ENCODE peak calls at places on chromosomes 7 and 10, in six cellular contexts. One of them, this sample, is unnamed.

GRCh38 chr10:124345521-124345920 is 73.2 kb downstream of the OAT start:
- DNase-seq in K562: no peak
- DNase-seq in HepG2: no peak
- DNase-seq in GM12891: no peak
- DNase-seq in GM12878: no peak
- DNase-seq in H1: no peak
- DNase-seq in this sample: no peak

GRCh38 chr7:41238851-41239331 is 464.0 kb downstream of the INHBA start:
- DNase-seq in K562: no peak
- DNase-seq in HepG2: no peak
- DNase-seq in GM12891: no peak
- DNase-seq in GM12878: no peak
- DNase-seq in H1: no peak
- DNase-seq in this sample: no peak

GRCh38 chr7:68544851-68545250 is 1053.4 kb upstream of the AUTS2 start:
- DNase-seq in K562: no peak
- DNase-seq in HepG2: no peak
- DNase-seq in GM12891: no peak
- DNase-seq in GM12878: no peak
- DNase-seq in H1: no peak
- DNase-seq in this sample: no peak

GRCh38 chr7:38863609-38864291 is 45.2 kb downstream of the VPS41 start:
- DNase-seq in K562: no peak
- DNase-seq in HepG2: peak; percentile 67
- DNase-seq in GM12891: no peak
- DNase-seq in GM12878: no peak
- DNase-seq in H1: peak; percentile 9
- DNase-seq in this sample: no peak

GRCh38 chr7:31003721-31004120 is 40.0 kb downstream of the GHRHR start:
- DNase-seq in K562: no peak
- DNase-seq in HepG2: no peak
- DNase-seq in GM12891: no peak
- DNase-seq in GM12878: no peak
- DNase-seq in H1: no peak
- DNase-seq in this sample: no peak

GRCh38 chr10:29636178-29636577 is 1.4 kb upstream of the SVIL start:
- DNase-seq in K562: no peak
- DNase-seq in HepG2: no peak
- DNase-seq in GM12891: no peak
- DNase-seq in GM12878: peak; percentile 15
- DNase-seq in H1: no peak
- DNase-seq in this sample: no peak

GRCh38 chr7:105723582-105723981 is 142.3 kb upstream of the EFCAB10 start:
- DNase-seq in K562: no peak
- DNase-seq in HepG2: no peak
- DNase-seq in GM12891: no peak
- DNase-seq in GM12878: no peak
- DNase-seq in H1: no peak
- DNase-seq in this sample: no peak

GRCh38 chr10:79209340-79209739 is 137.9 kb upstream of the PPIF start:
- DNase-seq in K562: no peak
- DNase-seq in HepG2: no peak
- DNase-seq in GM12891: no peak
- DNase-seq in GM12878: no peak
- DNase-seq in H1: no peak
- DNase-seq in this sample: no peak

GRCh38 chr7:80134536-80135305 is at the start of gene GNAI1:
- DNase-seq in K562: no peak
- DNase-seq in HepG2: peak; percentile 27
- DNase-seq in GM12891: no peak
- DNase-seq in GM12878: no peak
- DNase-seq in H1: peak; percentile 21
- DNase-seq in this sample: no peak

GRCh38 chr10:5544216-5544805 is 19.6 kb downstream of the CALML3 start:
- DNase-seq in K562: no peak
- DNase-seq in HepG2: no peak
- DNase-seq in GM12891: no peak
- DNase-seq in GM12878: no peak
- DNase-seq in H1: no peak
- DNase-seq in this sample: no peak

GRCh38 chr7:130148561-130148960 is 56.6 kb downstream of the TMEM209 start:
- DNase-seq in K562: no peak
- DNase-seq in HepG2: no peak
- DNase-seq in GM12891: no peak
- DNase-seq in GM12878: no peak
- DNase-seq in H1: no peak
- DNase-seq in this sample: no peak

GRCh38 chr7:151403764-151404163 is 6.1 kb downstream of the WDR86 start:
- DNase-seq in K562: peak; percentile 55
- DNase-seq in HepG2: no peak
- DNase-seq in GM12891: no peak
- DNase-seq in GM12878: no peak
- DNase-seq in H1: no peak
- DNase-seq in this sample: no peak

GRCh38 chr10:24713086-24713485 is 10.6 kb downstream of the ARHGAP21 start:
- DNase-seq in K562: no peak
- DNase-seq in HepG2: no peak
- DNase-seq in GM12891: no peak
- DNase-seq in GM12878: no peak
- DNase-seq in H1: no peak
- DNase-seq in this sample: no peak

GRCh38 chr7:105046414-105046813 is 32.4 kb downstream of the KMT2E start:
- DNase-seq in K562: no peak
- DNase-seq in HepG2: no peak
- DNase-seq in GM12891: no peak
- DNase-seq in GM12878: no peak
- DNase-seq in H1: no peak
- DNase-seq in this sample: no peak

GRCh38 chr7:72101444-72101843 is 310.7 kb downstream of the CALN1 start:
- DNase-seq in K562: no peak
- DNase-seq in HepG2: no peak
- DNase-seq in GM12891: no peak
- DNase-seq in GM12878: no peak
- DNase-seq in H1: no peak
- DNase-seq in this sample: no peak

GRCh38 chr7:69244691-69245090 is 353.6 kb upstream of the AUTS2 start:
- DNase-seq in K562: no peak
- DNase-seq in HepG2: no peak
- DNase-seq in GM12891: no peak
- DNase-seq in GM12878: no peak
- DNase-seq in H1: no peak
- DNase-seq in this sample: no peak

GRCh38 chr7:122199171-122199570 is 55.1 kb upstream of the AASS start:
- DNase-seq in K562: no peak
- DNase-seq in HepG2: no peak
- DNase-seq in GM12891: no peak
- DNase-seq in GM12878: no peak
- DNase-seq in H1: no peak
- DNase-seq in this sample: no peak

GRCh38 chr10:7832060-7832459 is 13.8 kb downstream of the TAF3 start:
- DNase-seq in K562: no peak
- DNase-seq in HepG2: no peak
- DNase-seq in GM12891: no peak
- DNase-seq in GM12878: no peak
- DNase-seq in H1: no peak
- DNase-seq in this sample: no peak

GRCh38 chr7:42135728-42136127 is 101.3 kb downstream of the GLI3 start:
- DNase-seq in K562: no peak
- DNase-seq in HepG2: no peak
- DNase-seq in GM12891: no peak
- DNase-seq in GM12878: no peak
- DNase-seq in H1: no peak
- DNase-seq in this sample: no peak

GRCh38 chr10:59814878-59815277 is 61.6 kb upstream of the MRLN start:
- DNase-seq in K562: no peak
- DNase-seq in HepG2: no peak
- DNase-seq in GM12891: no peak
- DNase-seq in GM12878: no peak
- DNase-seq in H1: no peak
- DNase-seq in this sample: no peak

GRCh38 chr7:64310426-64310825 is 3.3 kb upstream of the ZNF736 start:
- DNase-seq in K562: no peak
- DNase-seq in HepG2: no peak
- DNase-seq in GM12891: no peak
- DNase-seq in GM12878: no peak
- DNase-seq in H1: no peak
- DNase-seq in this sample: no peak

GRCh38 chr7:87918740-87919139 is 15.3 kb upstream of the ADAM22 start:
- DNase-seq in K562: no peak
- DNase-seq in HepG2: no peak
- DNase-seq in GM12891: no peak
- DNase-seq in GM12878: no peak
- DNase-seq in H1: no peak
- DNase-seq in this sample: no peak

GRCh38 chr7:22013711-22014110 is 68.0 kb upstream of the CDCA7L start:
- DNase-seq in K562: no peak
- DNase-seq in HepG2: no peak
- DNase-seq in GM12891: no peak
- DNase-seq in GM12878: no peak
- DNase-seq in H1: no peak
- DNase-seq in this sample: no peak

GRCh38 chr7:55191926-55192692 is 173.0 kb upstream of the LANCL2 start:
- DNase-seq in K562: no peak
- DNase-seq in HepG2: no peak
- DNase-seq in GM12891: no peak
- DNase-seq in GM12878: no peak
- DNase-seq in H1: no peak
- DNase-seq in this sample: no peak

GRCh38 chr10:89702121-89702480 is 711 bp downstream of the KIF20B start:
- DNase-seq in K562: peak; percentile 9
- DNase-seq in HepG2: peak; percentile 11
- DNase-seq in GM12891: peak; percentile 1
- DNase-seq in GM12878: peak; percentile 21
- DNase-seq in H1: no peak
- DNase-seq in this sample: no peak

GRCh38 chr10:84336406-84336805 is 8.0 kb downstream of the CCSER2 start:
- DNase-seq in K562: no peak
- DNase-seq in HepG2: no peak
- DNase-seq in GM12891: no peak
- DNase-seq in GM12878: no peak
- DNase-seq in H1: no peak
- DNase-seq in this sample: no peak

GRCh38 chr10:84339025-84339424 is 10.6 kb downstream of the CCSER2 start:
- DNase-seq in K562: no peak
- DNase-seq in HepG2: no peak
- DNase-seq in GM12891: no peak
- DNase-seq in GM12878: no peak
- DNase-seq in H1: no peak
- DNase-seq in this sample: no peak

GRCh38 chr10:84334806-84335205 is 6.4 kb downstream of the CCSER2 start:
- DNase-seq in K562: no peak
- DNase-seq in HepG2: no peak
- DNase-seq in GM12891: no peak
- DNase-seq in GM12878: no peak
- DNase-seq in H1: no peak
- DNase-seq in this sample: no peak

GRCh38 chr10:84335516-84335915 is 7.1 kb downstream of the CCSER2 start:
- DNase-seq in K562: no peak
- DNase-seq in HepG2: no peak
- DNase-seq in GM12891: no peak
- DNase-seq in GM12878: no peak
- DNase-seq in H1: no peak
- DNase-seq in this sample: no peak

DNA sequence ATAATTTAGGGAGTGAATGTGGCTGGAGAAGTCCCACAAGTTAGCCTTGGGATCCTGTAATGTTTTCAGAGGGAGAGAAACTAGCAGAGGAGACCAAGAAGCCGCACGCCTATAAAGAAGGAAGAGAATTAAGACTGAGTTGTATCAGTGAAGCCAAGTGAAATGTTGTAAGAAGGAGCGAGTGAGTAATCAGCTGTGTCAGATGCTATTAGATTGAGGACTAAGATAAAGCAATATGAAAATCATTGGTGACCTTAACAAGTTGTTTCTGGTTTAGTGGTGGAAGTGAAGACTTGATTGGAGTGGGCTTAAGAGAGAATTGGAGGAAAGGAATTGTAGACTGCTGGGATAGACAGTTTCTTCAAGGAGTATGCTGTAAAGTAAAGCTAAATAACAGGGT is 8.8 kb downstream of the CCSER2 start:
- DNase-seq in K562: no peak
- DNase-seq in HepG2: no peak
- DNase-seq in GM12891: no peak
- DNase-seq in GM12878: no peak
- DNase-seq in H1: no peak
- DNase-seq in this sample: no peak
- TF ChIP-seq TAF1 in K562: no peak
- TF ChIP-seq TAF1 in HepG2: no peak
- TF ChIP-seq TAF1 in GM12891: no peak
- TF ChIP-seq TAF1 in GM12878: no peak
- TF ChIP-seq TAF1 in H1: no peak
- TF ChIP-seq TAF1 in this sample: no peak

DNA sequence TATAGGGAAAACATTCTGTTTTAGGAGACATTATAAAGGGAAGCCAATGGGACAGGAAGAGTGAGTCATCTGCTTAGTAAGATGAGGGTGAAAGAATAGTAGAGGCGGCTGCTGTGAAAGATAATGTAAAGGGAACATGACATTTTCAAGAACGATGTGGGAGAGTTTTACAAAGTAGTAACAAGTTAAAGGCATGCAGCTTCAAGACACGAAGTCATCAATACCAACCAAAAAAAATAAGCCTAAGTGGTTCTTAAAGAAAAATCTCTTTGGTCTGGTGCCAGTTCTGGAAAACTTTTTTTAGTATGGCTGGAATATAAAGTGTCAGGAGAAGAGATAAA is 6.1 kb downstream of the GSTO1 start:
- DNase-seq in K562: no peak
- DNase-seq in HepG2: no peak
- DNase-seq in GM12891: no peak
- DNase-seq in GM12878: no peak
- DNase-seq in H1: no peak
- DNase-seq in this sample: no peak
- TF ChIP-seq POLR2A in K562: no peak
- TF ChIP-seq POLR2A in HepG2: no peak
- TF ChIP-seq POLR2A in GM12891: no peak
- TF ChIP-seq POLR2A in GM12878: no peak
- TF ChIP-seq POLR2A in H1: no peak
- TF ChIP-seq POLR2A in this sample: no peak

GRCh38 chr10:12971001-12971788 is 30.3 kb downstream of the CCDC3 start:
- DNase-seq in K562: no peak
- DNase-seq in HepG2: no peak
- DNase-seq in GM12891: no peak
- DNase-seq in GM12878: no peak
- DNase-seq in H1: no peak
- DNase-seq in this sample: no peak
- TF ChIP-seq TAF1 in K562: no peak
- TF ChIP-seq TAF1 in HepG2: no peak
- TF ChIP-seq TAF1 in GM12891: no peak
- TF ChIP-seq TAF1 in GM12878: no peak
- TF ChIP-seq TAF1 in H1: no peak
- TF ChIP-seq TAF1 in this sample: no peak

DNA sequence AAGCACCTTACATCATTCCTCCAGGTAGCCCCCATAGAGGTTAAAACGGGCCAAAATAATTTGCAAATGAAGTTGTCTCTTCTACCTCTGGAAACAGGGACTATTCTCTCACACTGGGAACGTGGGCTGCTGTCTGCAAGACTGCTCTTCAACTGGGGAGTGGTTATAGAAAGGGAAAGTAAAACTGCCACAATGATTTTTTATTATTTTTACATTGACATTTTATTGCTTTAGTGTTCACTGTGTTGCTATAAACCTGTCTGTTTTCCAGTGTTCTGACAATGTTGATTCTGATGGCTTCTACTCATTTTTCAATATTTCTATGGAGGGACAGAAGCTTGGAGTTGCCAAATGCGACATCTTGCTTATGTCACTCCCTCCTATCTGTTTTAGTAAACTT is 115.1 kb upstream of the ANTXRL start:
- DNase-seq in K562: no peak
- DNase-seq in HepG2: no peak
- DNase-seq in GM12891: no peak
- DNase-seq in GM12878: no peak
- DNase-seq in H1: no peak
- DNase-seq in this sample: no peak
- TF ChIP-seq POLR2A in K562: no peak
- TF ChIP-seq POLR2A in HepG2: no peak
- TF ChIP-seq POLR2A in GM12891: no peak
- TF ChIP-seq POLR2A in GM12878: no peak
- TF ChIP-seq POLR2A in H1: no peak
- TF ChIP-seq POLR2A in this sample: no peak

This sample was measured in GM12892.